ENCODE peak calls at places on chromosome 1, in eight cellular contexts. N is ACHN; L is activated CD4-positive, CD25-positive, alpha-beta regulatory T cell; R is GM23338; I is brain microvascular endothelial cell; Q is heart left ventricle; T is activated B cell treated with CpG ODN at 0.5 μM for 24 hours; G is HFFc6. K is an unnamed sample.
A peak's percentile ranks its signal among the peaks of the same experiment; 100 is the strongest.

GRCh38 chr1:30809514-30810263 is 52.1 kb upstream of the LAPTM5 start:
- DNase-seq in L (no peak), R (no peak), Q (no peak), N (peak; percentile 68), G (peak; percentile 88), I (peak; percentile 86), T (no peak), K (peak; percentile 84)

GRCh38 chr1:235221653-235222052 is 60.6 kb upstream of the RBM34 start:
- DNase-seq in Q (no peak), I (no peak), R (no peak), L (no peak), G (no peak), T (no peak), N (no peak), K (no peak)

GRCh38 chr1:199759268-199759724 is 268.2 kb upstream of the NR5A2 start:
- DNase-seq in L (no peak), G (peak; percentile 22), N (peak; percentile 70), Q (no peak), T (no peak), R (no peak), I (peak; percentile 10), K (peak; percentile 89)

GRCh38 chr1:56532359-56532696 is 47.0 kb downstream of the PLPP3 start:
- DNase-seq in R (no peak), T (no peak), G (no peak), N (no peak), L (no peak), I (no peak), Q (no peak), K (no peak)

GRCh38 chr1:34162852-34163766 is 1.9 kb downstream of the CSMD2 start:
- DNase-seq in L (no peak), R (peak; percentile 94), T (no peak), G (peak; percentile 95), N (peak; percentile 78), I (peak; percentile 61), Q (peak; percentile 52), K (peak; percentile 69)

GRCh38 chr1:245301921-245302320 is 147.1 kb downstream of the KIF26B start:
- DNase-seq in T (no peak), R (no peak), L (no peak), G (no peak), Q (no peak), N (no peak), I (no peak), K (no peak)

GRCh38 chr1:228162286-228163003 is 3.2 kb upstream of the IBA57 start:
- DNase-seq in R (peak; percentile 53), N (no peak), Q (peak; percentile 71), I (no peak), L (no peak), T (no peak), G (no peak), K (peak; percentile 73)

GRCh38 chr1:180269848-180270766 is 40.0 kb downstream of the LHX4 start:
- DNase-seq in I (no peak), G (no peak), R (peak; percentile 85), N (no peak), L (no peak), Q (peak; percentile 17), T (no peak), K (no peak)

GRCh38 chr1:51264470-51264869 is 28.4 kb downstream of the RNF11 start:
- DNase-seq in G (peak; percentile 91), Q (no peak), T (no peak), I (peak; percentile 87), N (peak; percentile 86), R (no peak), L (no peak), K (peak; percentile 62)

GRCh38 chr1:31787786-31788137 is 23.6 kb upstream of the ADGRB2 start:
- DNase-seq in L (no peak), R (no peak), T (no peak), Q (no peak), N (no peak), I (no peak), G (no peak), K (no peak)

GRCh38 chr1:42480921-42481320 is 17.8 kb downstream of the CCDC30 start:
- DNase-seq in N (no peak), Q (no peak), T (no peak), R (no peak), L (no peak), I (no peak), G (no peak), K (peak; percentile 30)

GRCh38 chr1:78836736-78837135 is 169.8 kb downstream of the ADGRL4 start:
- DNase-seq in Q (no peak), L (no peak), G (no peak), N (peak; percentile 40), I (no peak), R (no peak), T (no peak), K (no peak)

K was measured in NCI-H226.